ENCODE peak calls at places on chromosomes 13 and 19, in six cellular contexts. K, V, H, J, L and D are unnamed samples. For H3K27me3, the result is how much of the 10 kb centered on the place peaks cover.

GRCh38 chr13:18962168-18962734 is 219.4 kb downstream of the TUBA3C start:
- DNase-seq in L (no peak), K (no peak), J (no peak), H (no peak), V (no peak), D (no peak)

GRCh38 chr13:74443623-74444022 is 309.4 kb upstream of the KLF12 start:
- DNase-seq in V (no peak), K (no peak), L (no peak), H (no peak), J (no peak), D (no peak)

GRCh38 chr19:40663712-40664692 is 26.4 kb downstream of the NUMBL start:
- DNase-seq in J (peak), K (no peak), H (no peak), V (no peak), L (no peak), D (no peak)

GRCh38 chr13:20699715-20700114 is 3.8 kb upstream of the IL17D start:
- DNase-seq in J (no peak), H (no peak), L (no peak), K (no peak), V (no peak), D (no peak)

GRCh38 chr13:36509369-36509768 is 77.1 kb downstream of the CCNA1 start:
- DNase-seq in L (no peak), J (no peak), K (peak), V (no peak), H (no peak), D (no peak)

GRCh38 chr13:30421093-30422055 is 919 bp upstream of the UBE2L5 start:
- DNase-seq in L (peak), J (peak), H (peak), V (peak), K (peak), D (peak)

GRCh38 chr19:31347828-31348314 is 1.4 kb downstream of the TSHZ3 start:
- DNase-seq in V (no peak), H (no peak), J (no peak), K (no peak), L (no peak), D (no peak)

GRCh38 chr13:98221234-98221633 is 44.2 kb upstream of the RNF113B start:
- DNase-seq in H (no peak), V (no peak), L (no peak), K (no peak), J (no peak), D (no peak)

GRCh38 chr19:48812094-48812929 is 1.5 kb upstream of the BCAT2 start:
- DNase-seq in K (peak), L (peak), V (peak), J (no peak), H (peak), D (peak)

GRCh38 chr19:18310966-18311365 is 11.9 kb downstream of the LSM4 start:
- DNase-seq in H (no peak), K (no peak), V (no peak), L (no peak), J (no peak), D (peak)

GRCh38 chr13:50015263-50015662 is at the start of gene KCNRG:
- DNase-seq in L (no peak), K (no peak), H (no peak), J (no peak), V (no peak), D (no peak)

GRCh38 chr13:20518652-20519051 is 7.0 kb downstream of the CRYL1 start:
- DNase-seq in L (no peak), H (no peak), K (no peak), V (no peak), J (no peak), D (peak)

GRCh38 chr13:96391606-96392005 is 301.7 kb downstream of the HS6ST3 start:
- DNase-seq in V (no peak), L (no peak), H (no peak), J (no peak), K (no peak), D (no peak)

GRCh38 chr13:114118763-114119123 is 13.7 kb downstream of the RASA3 start:
- DNase-seq in J (no peak), L (peak), H (peak), V (peak), K (no peak), D (peak)

GRCh38 chr19:35959040-35959967 is 23.1 kb downstream of the LRFN3 start:
- DNase-seq in K (peak), L (peak), V (peak), J (no peak), H (peak), D (peak)

GRCh38 chr19:3517638-3518037 is 11.5 kb downstream of the FZR1 start:
- DNase-seq in K (no peak), H (no peak), V (no peak), J (no peak), L (no peak), D (no peak)

GRCh38 chr13:50574731-50575130 is 268.8 kb downstream of the DLEU7 start:
- DNase-seq in L (no peak), K (no peak), V (no peak), H (no peak), J (no peak), D (no peak)

GRCh38 chr13:21849323-21849722 is 178.4 kb downstream of the FGF9 start:
- DNase-seq in L (no peak), V (no peak), J (no peak), H (peak), K (peak), D (no peak)

GRCh38 chr13:79937311-79938243 is 403.3 kb downstream of the SPRY2 start:
- DNase-seq in H (no peak), K (no peak), V (no peak), J (no peak), L (no peak), D (no peak)

GRCh38 chr19:8363803-8364771 is at the start of gene ANGPTL4:
- DNase-seq in L (peak), H (peak), J (no peak), V (peak), K (peak), D (peak)

GRCh38 chr13:42384265-42384664 is 112.3 kb downstream of the AKAP11 start:
- DNase-seq in L (no peak), K (no peak), H (no peak), J (no peak), V (no peak), D (no peak)

GRCh38 chr19:15161028-15161984 is 39.5 kb downstream of the NOTCH3 start:
- DNase-seq in K (no peak), L (no peak), V (no peak), H (no peak), J (no peak), D (no peak)

GRCh38 chr13:92315265-92315664 is 911.3 kb upstream of the GPC6 start:
- DNase-seq in L (no peak), H (no peak), K (no peak), J (no peak), V (no peak), D (no peak)

GRCh38 chr19:3554254-3555083 is 2.9 kb downstream of the MFSD12 start:
- DNase-seq in V (no peak), L (peak), H (no peak), J (no peak), K (no peak), D (no peak)

GRCh38 chr19:30221176-30221575 is 151.0 kb upstream of the ZNF536 start:
- DNase-seq in L (no peak), J (no peak), V (no peak), H (no peak), K (no peak), D (no peak)
- H3K27me3 ChIP-seq in L (under half), J (under half), V (under half), H (under half), K (under half), D (under half)

GRCh38 chr13:27788271-27788670 is 4.0 kb upstream of the GSX1 start:
- DNase-seq in H (no peak), L (no peak), K (no peak), V (no peak), J (no peak), D (no peak)

DNA sequence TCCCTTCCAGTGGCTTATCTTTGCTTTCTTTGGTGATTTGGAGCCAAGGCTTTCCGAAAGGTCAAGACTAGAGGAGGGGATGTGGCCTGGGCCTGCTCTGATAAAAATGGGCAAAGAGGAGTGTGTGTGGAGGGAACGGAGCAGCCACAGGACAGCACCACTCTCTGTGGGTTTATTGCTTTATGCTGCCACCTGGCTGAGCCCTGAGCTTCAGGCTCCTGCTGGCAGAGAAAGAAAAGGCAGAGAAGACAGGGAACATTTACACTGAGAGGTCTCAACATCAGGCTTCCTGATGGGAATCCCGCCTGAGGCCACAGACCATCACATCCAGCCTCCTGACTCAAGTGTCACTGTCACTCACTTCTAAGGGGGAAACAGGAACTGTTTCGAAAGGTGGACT is 9.2 kb upstream of the GSX1 start:
- DNase-seq in H (peak), J (no peak), L (no peak), K (peak), V (no peak), D (no peak)
- H3K27me3 ChIP-seq in H (under half), J (under half), L (under half), K (under half), V (under half), D (under half)

DNA sequence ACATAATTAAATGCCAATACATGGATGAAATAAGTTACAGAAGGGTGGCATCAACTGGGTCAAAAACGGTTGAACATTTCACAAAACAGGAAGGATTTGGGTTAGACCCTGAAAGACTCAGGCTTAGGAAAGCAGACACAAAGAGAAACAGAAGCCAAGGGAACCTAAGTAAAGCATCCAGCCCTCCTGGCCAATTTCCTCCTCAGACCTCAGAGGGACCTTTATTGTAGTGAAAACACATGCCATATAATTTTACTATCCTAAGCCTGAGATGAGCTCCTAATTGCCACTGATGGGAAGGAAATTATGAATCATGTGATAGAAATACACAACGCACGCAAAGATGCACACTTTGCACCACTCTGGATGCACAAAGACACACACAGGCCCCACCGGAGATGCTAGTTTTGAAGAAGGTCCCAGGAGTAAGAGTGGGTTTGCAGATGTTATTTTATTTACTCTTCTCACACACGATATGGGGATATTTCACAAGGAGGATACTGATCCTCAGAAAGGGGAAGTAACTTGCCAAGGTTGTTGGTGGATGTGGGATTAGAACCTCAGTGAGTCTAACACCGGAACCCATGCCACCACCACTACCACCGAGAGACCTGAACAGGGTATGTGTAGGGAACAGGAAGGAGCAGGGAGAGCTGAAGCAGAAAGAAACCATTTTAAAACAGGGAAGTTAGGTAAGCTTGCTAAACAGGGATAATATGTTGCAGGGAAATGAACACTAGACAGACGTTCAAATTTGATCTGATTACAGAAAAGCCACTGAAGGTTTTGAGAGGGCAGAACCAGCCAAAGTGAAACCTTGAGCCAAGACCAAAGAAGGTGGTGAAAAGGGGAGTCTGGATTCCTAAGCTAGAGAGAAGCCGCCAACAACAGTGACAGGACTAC is 11.8 kb upstream of the CEACAM3 start:
- DNase-seq in L (no peak), K (no peak), H (no peak), V (no peak), J (peak), D (no peak)
- H3K27me3 ChIP-seq in L (under half), K (under half), H (under half), V (under half), J (under half), D (under half)

DNA sequence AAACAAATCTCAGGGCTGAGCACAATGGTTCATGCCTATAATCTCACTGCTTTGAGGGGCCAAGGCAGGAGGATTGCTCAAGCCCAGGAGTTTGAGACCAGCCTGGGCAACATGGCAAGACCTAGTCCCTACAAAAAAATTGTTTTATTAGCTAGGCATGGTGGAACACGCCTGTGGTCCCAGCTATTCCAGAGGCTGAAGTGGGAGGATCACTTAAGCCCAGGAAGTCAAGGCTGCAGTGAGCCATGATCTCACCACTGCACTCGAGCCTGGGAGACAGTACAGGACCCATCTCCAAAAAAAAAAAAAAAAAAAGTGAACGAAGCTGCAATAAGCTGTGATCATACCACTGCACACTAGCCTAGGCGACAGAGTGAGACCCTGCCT is 25.1 kb downstream of the ABCC4 start:
- DNase-seq in V (no peak), J (no peak), K (no peak), H (no peak), L (no peak), D (no peak)
- H3K27me3 ChIP-seq in V (under half), J (under half), K (under half), H (under half), L (under half), D (under half)

DNA sequence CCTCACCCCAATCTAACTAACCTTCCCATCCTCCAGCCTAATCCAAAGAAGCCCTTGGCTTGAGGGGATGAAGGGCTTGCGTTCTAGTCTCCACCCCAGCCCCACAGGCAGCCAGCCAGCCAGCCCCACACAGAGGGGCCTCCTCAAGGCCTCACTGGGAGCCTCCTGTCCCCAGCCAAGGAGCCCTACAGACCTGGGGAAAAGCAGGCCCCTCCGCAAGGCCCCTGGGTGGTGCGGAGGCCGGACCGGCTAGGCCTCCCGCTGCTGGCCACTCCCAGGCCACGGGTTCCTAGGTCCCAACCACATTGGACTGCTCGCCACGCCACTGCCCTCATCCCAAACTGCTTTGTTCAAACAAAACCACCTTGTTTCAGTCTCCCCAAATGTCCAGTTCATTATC is 78.0 kb downstream of the ZIC5 start:
- DNase-seq in H (no peak), J (no peak), K (no peak), V (no peak), L (no peak), D (no peak)
- H3K27me3 ChIP-seq in H (under half), J (under half), K (under half), V (under half), L (under half), D (under half)

GRCh38 chr19:13503570-13504235 is 2.6 kb downstream of the CACNA1A start:
- DNase-seq in L (no peak), K (no peak), J (no peak), H (no peak), V (no peak), D (no peak)
- H3K27me3 ChIP-seq in L (under half), K (under half), J (under half), H (under half), V (under half), D (under half)

DNA sequence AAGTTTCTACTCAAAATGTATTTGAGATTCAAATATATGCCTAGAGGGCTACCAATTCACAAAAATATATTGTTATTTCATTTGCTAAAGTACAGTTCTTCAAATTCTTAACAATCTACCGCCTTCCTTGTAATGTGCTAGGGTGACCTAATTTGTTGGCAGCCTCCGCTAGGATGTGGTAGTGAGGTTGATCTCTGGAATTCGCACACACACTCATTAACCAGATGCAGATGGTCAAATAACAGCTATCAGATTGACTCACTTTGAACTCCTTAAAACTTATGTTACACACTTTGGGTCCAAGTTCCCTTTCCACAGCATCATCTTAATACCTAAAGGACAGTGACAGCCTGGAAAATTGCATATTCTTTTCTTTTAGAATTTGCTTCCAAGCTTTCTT is 367.3 kb downstream of the DCT start:
- DNase-seq in J (no peak), L (no peak), H (peak), K (no peak), V (no peak), D (no peak)
- H3K27me3 ChIP-seq in J (under half), L (under half), H (under half), K (under half), V (under half), D (under half)

GRCh38 chr19:39193785-39194184 is 3.0 kb upstream of the NCCRP1 start:
- DNase-seq in K (no peak), H (peak), V (no peak), J (no peak), L (no peak), D (no peak)

GRCh38 chr19:39196860-39197562 is at the start of gene NCCRP1:
- DNase-seq in H (peak), K (peak), J (no peak), V (no peak), L (no peak), D (no peak)

GRCh38 chr19:39194832-39195542 is 1.8 kb upstream of the NCCRP1 start:
- DNase-seq in V (no peak), K (no peak), L (no peak), J (no peak), H (peak), D (peak)

GRCh38 chr19:39196320-39196719 is 444 bp upstream of the NCCRP1 start:
- DNase-seq in V (no peak), H (no peak), K (no peak), J (no peak), L (no peak), D (no peak)

GRCh38 chr19:39195755-39196154 is 1.0 kb upstream of the NCCRP1 start:
- DNase-seq in V (no peak), K (no peak), H (peak), L (no peak), J (no peak), D (no peak)
- H3K27me3 ChIP-seq in V (under half), K (under half), H (under half), L (under half), J (under half), D (under half)